ENCODE peak calls at places on chromosomes 1 and 21, in nine cellular contexts. X, L, P, W, N, K, M, T and C are unnamed samples.

GRCh38 chr1:228096416-228097332 is 6.5 kb downstream of the C1orf35 start:
- DNase-seq in X (no peak), L (no peak), P (no peak), W (no peak), N (no peak), K (peak; percentile 63), M (no peak), T (no peak), C (peak; percentile 3)

GRCh38 chr21:36791150-36791549 is 92.2 kb downstream of the SIM2 start:
- DNase-seq in X (no peak), L (no peak), P (no peak), W (no peak), N (no peak), K (no peak), M (no peak), T (no peak), C (no peak)

GRCh38 chr1:42282024-42282579 is 52.9 kb downstream of the FOXJ3 start:
- DNase-seq in X (no peak), L (no peak), P (no peak), W (no peak), N (peak; percentile 18), K (no peak), M (no peak), T (peak; percentile 80), C (no peak)

GRCh38 chr1:52404975-52405338 is 555 bp downstream of the PRPF38A start:
- DNase-seq in X (no peak), L (no peak), P (no peak), W (no peak), N (no peak), K (no peak), M (no peak), T (no peak), C (peak; percentile 30)

GRCh38 chr1:206895837-206896242 is 1.4 kb upstream of the IL24 start:
- DNase-seq in X (peak; percentile 16), L (no peak), P (no peak), W (no peak), N (no peak), K (no peak), M (no peak), T (peak; percentile 81), C (no peak)

GRCh38 chr1:235933483-235934116 is 66.9 kb upstream of the LYST start:
- DNase-seq in X (no peak), L (no peak), P (no peak), W (no peak), N (no peak), K (peak; percentile 70), M (no peak), T (no peak), C (no peak)

GRCh38 chr1:6385673-6386191 is 7.8 kb downstream of the ACOT7 start:
- DNase-seq in X (no peak), L (peak; percentile 35), P (no peak), W (no peak), N (peak; percentile 49), K (peak; percentile 77), M (no peak), T (peak; percentile 97), C (no peak)

GRCh38 chr1:19621274-19621950 is 22.7 kb upstream of the NBL1 start:
- DNase-seq in X (no peak), L (no peak), P (no peak), W (no peak), N (no peak), K (no peak), M (no peak), T (no peak), C (no peak)

GRCh38 chr1:98662354-98662665 is 789 bp downstream of the SNX7 start:
- DNase-seq in X (no peak), L (no peak), P (no peak), W (no peak), N (no peak), K (no peak), M (no peak), T (no peak), C (no peak)

GRCh38 chr1:109265016-109265415 is 15.7 kb downstream of the CELSR2 start:
- DNase-seq in X (no peak), L (peak; percentile 4), P (no peak), W (no peak), N (no peak), K (no peak), M (no peak), T (no peak), C (no peak)

GRCh38 chr1:234500269-234500668 is 21.3 kb upstream of the TARBP1 start:
- DNase-seq in X (no peak), L (no peak), P (no peak), W (peak; percentile 32), N (no peak), K (no peak), M (no peak), T (peak; percentile 60), C (no peak)

GRCh38 chr1:162458206-162458605 is 39.4 kb upstream of the UHMK1 start:
- DNase-seq in X (no peak), L (no peak), P (no peak), W (no peak), N (no peak), K (no peak), M (no peak), T (no peak), C (no peak)

GRCh38 chr1:25106352-25106751 is 126.0 kb downstream of the SYF2 start:
- DNase-seq in X (no peak), L (no peak), P (no peak), W (no peak), N (no peak), K (no peak), M (no peak), T (no peak), C (no peak)

GRCh38 chr1:88979054-88979748 is 13.2 kb downstream of the KYAT3 start:
- DNase-seq in X (no peak), L (no peak), P (no peak), W (no peak), N (no peak), K (no peak), M (no peak), T (no peak), C (no peak)

GRCh38 chr1:220300442-220301121 is 28.3 kb upstream of the RAB3GAP2 start:
- DNase-seq in X (no peak), L (peak; percentile 59), P (peak; percentile 2), W (peak; percentile 59), N (peak; percentile 92), K (peak; percentile 65), M (no peak), T (peak; percentile 91), C (no peak)